ENCODE peak calls at places on chromosomes 3 and 15, in seven cellular contexts. O, Q, J, X, I, B and G are unnamed samples.

GRCh38 chr3:147411235-147411607 is 2.1 kb downstream of the ZIC1 start:
- DNase-seq in O (no peak), Q (no peak), J (peak), X (no peak), I (no peak), B (no peak), G (no peak)

GRCh38 chr3:124420392-124420791 is 309.9 kb upstream of the UMPS start:
- DNase-seq in O (no peak), Q (no peak), J (no peak), X (no peak), I (no peak), B (no peak), G (no peak)

GRCh38 chr3:25582242-25582641 is 82.5 kb downstream of the TOP2B start:
- DNase-seq in O (no peak), Q (peak), J (peak), X (no peak), I (peak), B (no peak), G (no peak)

GRCh38 chr3:195133462-195133861 is 137.5 kb downstream of the XXYLT1 start:
- DNase-seq in O (no peak), Q (no peak), J (peak), X (no peak), I (no peak), B (no peak), G (no peak)

GRCh38 chr15:95365615-95366107 is 964.8 kb upstream of the NR2F2 start:
- DNase-seq in O (no peak), Q (peak), J (peak), X (no peak), I (peak), B (peak), G (no peak)

GRCh38 chr3:13824521-13825316 is 55.2 kb downstream of the WNT7A start:
- DNase-seq in O (no peak), Q (no peak), J (no peak), X (no peak), I (no peak), B (no peak), G (no peak)

GRCh38 chr15:40928351-40928974 is 677 bp upstream of the DLL4 start:
- DNase-seq in O (no peak), Q (no peak), J (no peak), X (no peak), I (no peak), B (no peak), G (no peak)

GRCh38 chr3:65583203-65583602 is 455.5 kb downstream of the MAGI1 start:
- DNase-seq in O (no peak), Q (no peak), J (no peak), X (no peak), I (no peak), B (no peak), G (no peak)

GRCh38 chr3:111963424-111963823 is 15.4 kb upstream of the ABHD10 start:
- DNase-seq in O (no peak), Q (peak), J (peak), X (no peak), I (peak), B (no peak), G (no peak)

GRCh38 chr3:59235221-59236012 is 185.6 kb upstream of the CFAP20DC start:
- DNase-seq in O (no peak), Q (no peak), J (no peak), X (no peak), I (no peak), B (no peak), G (no peak)

GRCh38 chr3:149023951-149024350 is 32.6 kb downstream of the GYG1 start:
- DNase-seq in O (no peak), Q (no peak), J (no peak), X (no peak), I (no peak), B (no peak), G (no peak)

GRCh38 chr3:161914703-161915102 is 418.1 kb downstream of the OTOL1 start:
- DNase-seq in O (no peak), Q (peak), J (peak), X (peak), I (no peak), B (peak), G (no peak)

GRCh38 chr15:75672111-75672602 is 24.4 kb downstream of the SNX33 start:
- DNase-seq in O (no peak), Q (no peak), J (peak), X (no peak), I (no peak), B (no peak), G (no peak)

GRCh38 chr15:58043192-58043903 is 22.2 kb downstream of the ALDH1A2 start:
- DNase-seq in O (no peak), Q (peak), J (peak), X (no peak), I (peak), B (no peak), G (no peak)

GRCh38 chr15:98443483-98443882 is 204.9 kb upstream of the IGF1R start:
- DNase-seq in O (no peak), Q (no peak), J (no peak), X (no peak), I (no peak), B (no peak), G (no peak)

GRCh38 chr15:37099321-37100108 is 834 bp downstream of the MEIS2 start:
- DNase-seq in O (no peak), Q (peak), J (no peak), X (no peak), I (peak), B (no peak), G (no peak)

GRCh38 chr15:48084759-48085420 is 35.9 kb upstream of the SLC24A5 start:
- DNase-seq in O (no peak), Q (peak), J (peak), X (peak), I (peak), B (no peak), G (no peak)

GRCh38 chr15:74889390-74889881 is 406 bp upstream of the MPI start:
- DNase-seq in O (no peak), Q (peak), J (peak), X (no peak), I (no peak), B (peak), G (no peak)

GRCh38 chr15:65066001-65066634 is 1.7 kb downstream of the RASL12 start:
- DNase-seq in O (no peak), Q (no peak), J (no peak), X (no peak), I (no peak), B (no peak), G (no peak)

GRCh38 chr3:46711305-46711704 is 6.4 kb downstream of the PRSS50 start:
- DNase-seq in O (peak), Q (no peak), J (no peak), X (no peak), I (no peak), B (peak), G (no peak)

GRCh38 chr3:35718921-35719320 is 79.6 kb downstream of the ARPP21 start:
- DNase-seq in O (no peak), Q (no peak), J (no peak), X (no peak), I (no peak), B (no peak), G (no peak)

GRCh38 chr3:106965286-106965685 is 412.0 kb upstream of the CCDC54 start:
- DNase-seq in O (no peak), Q (no peak), J (no peak), X (no peak), I (no peak), B (no peak), G (no peak)

GRCh38 chr3:105505167-105505566 is 138.5 kb downstream of the ALCAM start:
- DNase-seq in O (no peak), Q (no peak), J (no peak), X (no peak), I (no peak), B (no peak), G (no peak)

GRCh38 chr15:29090617-29091466 is 178.8 kb downstream of the NSMCE3 start:
- DNase-seq in O (no peak), Q (peak), J (peak), X (no peak), I (no peak), B (no peak), G (no peak)

GRCh38 chr15:85730001-85730820 is 64.5 kb downstream of the KLHL25 start:
- DNase-seq in O (no peak), Q (peak), J (peak), X (no peak), I (peak), B (no peak), G (no peak)

GRCh38 chr3:33115024-33115768 is 1.4 kb downstream of the CRTAP start:
- DNase-seq in O (peak), Q (peak), J (peak), X (no peak), I (peak), B (peak), G (no peak)

GRCh38 chr3:146187334-146187950 is 26.5 kb upstream of the PLOD2 start:
- DNase-seq in O (no peak), Q (peak), J (peak), X (no peak), I (no peak), B (no peak), G (no peak)

GRCh38 chr3:129576514-129577345 is 29.7 kb downstream of the PLXND1 start:
- DNase-seq in O (no peak), Q (peak), J (no peak), X (no peak), I (peak), B (peak), G (peak)

GRCh38 chr15:25676070-25676469 is 187.1 kb downstream of the ATP10A start:
- DNase-seq in O (peak), Q (no peak), J (no peak), X (no peak), I (no peak), B (no peak), G (no peak)

GRCh38 chr15:45710657-45711056 is 75.8 kb downstream of the SQOR start:
- DNase-seq in O (no peak), Q (peak), J (no peak), X (no peak), I (no peak), B (no peak), G (no peak)

GRCh38 chr15:44593042-44593736 is 56.2 kb downstream of the EIF3J start:
- DNase-seq in O (no peak), Q (peak), J (peak), X (no peak), I (no peak), B (no peak), G (no peak)

GRCh38 chr15:52498700-52499099 is 30.0 kb downstream of the MYO5A start:
- DNase-seq in O (no peak), Q (no peak), J (no peak), X (no peak), I (no peak), B (no peak), G (no peak)
- H3K27ac ChIP-seq in O (no peak), Q (no peak), J (no peak), X (no peak), I (no peak), B (no peak), G (no peak)

DNA sequence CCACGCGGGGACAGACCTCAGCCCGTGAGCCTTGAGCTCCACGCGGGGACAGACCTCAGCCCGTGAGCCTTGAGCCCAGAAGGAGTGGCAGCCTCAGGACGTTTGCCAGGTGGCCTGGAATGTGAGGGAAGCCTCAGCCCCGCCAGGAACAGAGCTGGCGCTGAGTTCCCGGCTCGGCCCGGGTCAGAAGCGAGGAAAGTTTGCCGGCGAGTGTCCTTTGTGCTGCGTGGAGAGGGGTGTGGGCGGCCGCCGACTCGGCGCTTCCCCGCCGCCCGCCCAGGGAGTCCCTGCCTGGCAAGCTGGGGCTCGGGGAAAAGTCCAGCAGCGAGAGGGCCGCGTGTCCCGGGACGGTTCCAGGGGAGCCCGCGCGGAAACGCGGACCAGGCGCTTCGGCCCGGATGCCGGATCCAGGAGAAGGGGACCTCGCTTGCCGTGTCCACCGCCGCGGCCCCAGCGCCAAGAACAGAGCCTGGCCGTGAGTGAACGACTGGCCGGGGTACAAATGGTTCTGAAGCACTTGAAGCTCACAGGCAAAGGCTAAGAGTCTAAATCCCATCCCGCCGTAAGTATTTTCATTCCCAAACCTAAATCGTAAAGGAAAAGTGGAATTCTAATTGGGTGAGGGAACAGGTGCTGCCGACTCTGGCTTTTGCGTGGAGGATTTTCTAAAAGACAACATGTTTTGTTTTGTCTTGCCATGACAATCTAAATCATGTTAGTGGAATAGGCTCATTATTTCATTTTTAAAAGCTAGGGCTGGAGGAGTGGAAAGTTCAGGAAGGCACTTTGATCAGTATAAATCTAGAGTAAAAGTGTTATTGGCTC is 1.7 kb downstream of the LRRN1 start:
- DNase-seq in O (no peak), Q (no peak), J (no peak), X (no peak), I (no peak), B (peak), G (no peak)
- H3K4me3 ChIP-seq in O (peak), Q (no peak), J (peak), X (peak), I (no peak), B (peak), G (peak)

GRCh38 chr3:141656771-141657170 is 81.3 kb upstream of the RNF7 start:
- DNase-seq in O (no peak), Q (peak), J (peak), X (no peak), I (no peak), B (no peak), G (no peak)

GRCh38 chr3:141663993-141664392 is 74.1 kb upstream of the RNF7 start:
- DNase-seq in O (no peak), Q (peak), J (peak), X (no peak), I (no peak), B (peak), G (no peak)

GRCh38 chr3:141659821-141660597 is 78.1 kb upstream of the RNF7 start:
- DNase-seq in O (no peak), Q (peak), J (peak), X (no peak), I (peak), B (peak), G (no peak)

GRCh38 chr3:141661229-141662196 is 76.6 kb upstream of the RNF7 start:
- DNase-seq in O (no peak), Q (no peak), J (no peak), X (no peak), I (no peak), B (no peak), G (no peak)

GRCh38 chr3:141660598-141660947 is 77.5 kb upstream of the RNF7 start:
- DNase-seq in O (no peak), Q (no peak), J (no peak), X (no peak), I (no peak), B (no peak), G (no peak)
- H3K27ac ChIP-seq in O (peak), Q (no peak), J (no peak), X (no peak), I (no peak), B (no peak), G (no peak)

GRCh38 chr3:143951351-143951971 is 20.2 kb upstream of the DIPK2A start:
- DNase-seq in O (no peak), Q (peak), J (peak), X (no peak), I (peak), B (no peak), G (no peak)
- H3K4me3 ChIP-seq in O (no peak), Q (no peak), J (no peak), X (no peak), I (no peak), B (no peak), G (no peak)

DNA sequence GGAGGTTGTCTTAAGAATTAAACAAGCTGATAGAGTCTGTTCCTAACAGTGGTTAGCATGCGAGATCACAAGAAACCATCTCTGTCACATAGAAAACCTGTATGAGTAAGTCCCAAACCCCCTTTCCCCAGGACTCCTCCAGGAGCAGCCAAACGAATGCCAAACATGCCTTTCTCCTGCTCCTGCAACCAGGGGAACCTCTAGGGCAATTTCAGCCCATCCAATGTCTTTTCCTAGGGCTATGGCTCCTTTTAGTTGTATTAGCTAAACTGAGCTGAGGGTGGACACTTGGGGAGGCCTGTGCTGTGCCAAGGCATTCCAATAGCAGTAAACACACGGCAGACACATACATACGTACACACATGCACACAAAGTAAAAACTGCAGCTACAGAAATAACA is 36.5 kb upstream of the TIMP4 start:
- DNase-seq in O (no peak), Q (no peak), J (no peak), X (no peak), I (no peak), B (no peak), G (no peak)
- H3K27ac ChIP-seq in O (peak), Q (peak), J (no peak), X (no peak), I (no peak), B (no peak), G (no peak)

GRCh38 chr3:50318615-50319014 is 3.9 kb downstream of the HYAL2 start:
- DNase-seq in O (no peak), Q (no peak), J (no peak), X (no peak), I (no peak), B (no peak), G (no peak)

GRCh38 chr3:50321146-50321843 is 1.2 kb downstream of the HYAL2 start:
- DNase-seq in O (peak), Q (peak), J (peak), X (peak), I (peak), B (peak), G (peak)

GRCh38 chr3:50319181-50319871 is 3.2 kb downstream of the HYAL2 start:
- DNase-seq in O (no peak), Q (no peak), J (no peak), X (no peak), I (no peak), B (no peak), G (no peak)

GRCh38 chr3:50320853-50321145 is 1.7 kb downstream of the HYAL2 start:
- DNase-seq in O (no peak), Q (no peak), J (no peak), X (no peak), I (no peak), B (no peak), G (no peak)

DNA sequence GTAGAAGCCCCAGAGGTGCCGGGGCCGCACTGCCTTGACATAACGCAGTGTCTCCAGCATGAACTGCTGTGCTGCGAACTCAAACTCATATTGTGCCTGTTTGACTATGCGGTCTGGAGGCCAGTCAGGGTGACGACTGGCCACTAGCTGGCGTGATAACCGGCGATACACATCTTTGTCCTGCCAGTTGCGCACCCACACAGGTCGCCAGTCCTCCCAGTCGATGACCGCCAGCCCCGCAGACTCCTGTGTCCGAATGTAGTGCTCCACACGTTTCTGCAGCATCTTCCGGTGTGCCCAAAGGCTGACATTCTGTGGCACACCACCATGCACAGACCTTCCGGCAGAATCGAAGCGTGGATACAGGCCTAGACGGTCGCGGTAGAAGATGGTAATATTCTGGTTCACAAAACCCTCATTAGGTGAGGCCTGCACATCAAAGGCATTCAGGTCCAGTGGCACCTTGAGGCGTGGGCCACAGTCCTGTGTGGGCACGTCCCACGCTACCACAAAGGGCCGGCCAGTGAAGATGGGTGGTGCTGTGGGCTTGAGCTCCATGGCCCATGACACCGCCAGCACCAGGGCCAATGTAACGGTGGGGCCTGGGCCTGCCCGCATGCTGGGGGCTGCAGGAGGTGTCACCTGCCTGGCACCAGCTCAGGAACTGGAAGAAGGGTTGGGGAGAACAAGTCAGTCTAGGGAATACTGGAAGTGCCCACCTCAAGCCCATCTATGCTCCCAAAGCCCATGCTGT is 2.5 kb downstream of the HYAL2 start:
- DNase-seq in O (no peak), Q (no peak), J (no peak), X (no peak), I (peak), B (no peak), G (no peak)
- H3K4me3 ChIP-seq in O (peak), Q (peak), J (peak), X (peak), I (peak), B (peak), G (peak)

GRCh38 chr15:70781236-70781635 is 17.9 kb upstream of the UACA start:
- DNase-seq in O (no peak), Q (no peak), J (no peak), X (no peak), I (no peak), B (no peak), G (no peak)
- H3K27ac ChIP-seq in O (no peak), Q (no peak), J (no peak), X (no peak), I (no peak), B (no peak), G (no peak)

DNA sequence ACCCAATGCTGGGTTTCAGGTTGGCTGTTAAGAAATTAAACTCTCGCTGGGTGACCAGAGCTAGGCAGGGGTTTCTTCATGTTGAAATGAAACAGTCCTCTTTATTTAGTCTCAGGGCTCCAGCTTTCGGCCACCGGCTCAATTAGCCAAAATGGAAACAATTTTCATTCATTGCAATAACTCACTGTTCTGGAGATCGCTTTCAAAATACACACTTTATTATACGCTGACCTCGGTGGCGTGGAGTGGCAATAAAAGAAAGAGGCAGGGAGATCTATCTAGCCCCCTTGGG is 3.8 kb upstream of the MECOM start:
- DNase-seq in O (no peak), Q (no peak), J (no peak), X (no peak), I (peak), B (no peak), G (no peak)
- H3K4me3 ChIP-seq in O (no peak), Q (no peak), J (no peak), X (peak), I (peak), B (no peak), G (no peak)